ENCODE peak calls at places on chromosomes 1 and 21, in ten cellular contexts. One of them, this sample, is unnamed.
A peak's percentile ranks its signal among the peaks of the same experiment; 100 is the strongest.

GRCh38 chr1:226428348-226429050 is 20.6 kb upstream of the PARP1 start:
- DNase-seq in PC-3: no peak
- DNase-seq in tibial nerve: no peak
- DNase-seq in endothelial cell: no peak
- DNase-seq in choroid plexus epithelial cell: no peak
- DNase-seq in bronchial epithelial cell: no peak
- DNase-seq in kidney epithelial cell: no peak
- DNase-seq in GM23338: no peak
- DNase-seq in neural progenitor cell: no peak
- DNase-seq in AG04450: no peak
- DNase-seq in this sample: no peak

GRCh38 chr1:227795732-227796131 is 19.7 kb upstream of the PRSS38 start:
- DNase-seq in neural progenitor cell: no peak
- DNase-seq in kidney epithelial cell: no peak
- DNase-seq in bronchial epithelial cell: no peak
- DNase-seq in AG04450: no peak
- DNase-seq in endothelial cell: no peak
- DNase-seq in choroid plexus epithelial cell: no peak
- DNase-seq in tibial nerve: no peak
- DNase-seq in PC-3: no peak
- DNase-seq in GM23338: no peak
- DNase-seq in this sample: no peak

GRCh38 chr1:197250616-197251015 is 17.4 kb upstream of the CRB1 start:
- DNase-seq in PC-3: no peak
- DNase-seq in tibial nerve: no peak
- DNase-seq in neural progenitor cell: no peak
- DNase-seq in AG04450: no peak
- DNase-seq in GM23338: peak; percentile 7
- DNase-seq in bronchial epithelial cell: no peak
- DNase-seq in choroid plexus epithelial cell: no peak
- DNase-seq in endothelial cell: no peak
- DNase-seq in kidney epithelial cell: no peak
- DNase-seq in this sample: no peak

GRCh38 chr1:160097196-160097910 is 1.1 kb downstream of the IGSF8 start:
- DNase-seq in endothelial cell: no peak
- DNase-seq in bronchial epithelial cell: no peak
- DNase-seq in AG04450: no peak
- DNase-seq in tibial nerve: no peak
- DNase-seq in choroid plexus epithelial cell: no peak
- DNase-seq in GM23338: no peak
- DNase-seq in kidney epithelial cell: no peak
- DNase-seq in neural progenitor cell: no peak
- DNase-seq in PC-3: no peak
- DNase-seq in this sample: no peak

GRCh38 chr1:66316464-66317155 is 217.3 kb upstream of the SGIP1 start:
- DNase-seq in PC-3: no peak
- DNase-seq in endothelial cell: no peak
- DNase-seq in GM23338: no peak
- DNase-seq in tibial nerve: no peak
- DNase-seq in choroid plexus epithelial cell: peak; percentile 59
- DNase-seq in AG04450: no peak
- DNase-seq in bronchial epithelial cell: no peak
- DNase-seq in neural progenitor cell: no peak
- DNase-seq in kidney epithelial cell: no peak
- DNase-seq in this sample: no peak

GRCh38 chr1:167997037-167997575 is 60.2 kb upstream of the MPC2 start:
- DNase-seq in choroid plexus epithelial cell: no peak
- DNase-seq in neural progenitor cell: no peak
- DNase-seq in PC-3: peak; percentile 53
- DNase-seq in GM23338: no peak
- DNase-seq in bronchial epithelial cell: no peak
- DNase-seq in endothelial cell: no peak
- DNase-seq in tibial nerve: no peak
- DNase-seq in kidney epithelial cell: no peak
- DNase-seq in AG04450: no peak
- DNase-seq in this sample: no peak

GRCh38 chr1:149843302-149844041 is 55.9 kb upstream of the BOLA1 start:
- DNase-seq in tibial nerve: no peak
- DNase-seq in kidney epithelial cell: no peak
- DNase-seq in GM23338: peak; percentile 2
- DNase-seq in choroid plexus epithelial cell: peak; percentile 19
- DNase-seq in neural progenitor cell: peak; percentile 31
- DNase-seq in AG04450: no peak
- DNase-seq in bronchial epithelial cell: peak; percentile 21
- DNase-seq in endothelial cell: no peak
- DNase-seq in PC-3: peak; percentile 11
- DNase-seq in this sample: peak; percentile 30

GRCh38 chr1:218617986-218618385 is 272.9 kb downstream of the TGFB2 start:
- DNase-seq in kidney epithelial cell: no peak
- DNase-seq in endothelial cell: no peak
- DNase-seq in PC-3: no peak
- DNase-seq in GM23338: no peak
- DNase-seq in bronchial epithelial cell: peak; percentile 80
- DNase-seq in neural progenitor cell: no peak
- DNase-seq in tibial nerve: no peak
- DNase-seq in AG04450: no peak
- DNase-seq in choroid plexus epithelial cell: no peak
- DNase-seq in this sample: peak; percentile 57

GRCh38 chr1:177329871-177330270 is 159.1 kb downstream of the BRINP2 start:
- DNase-seq in PC-3: no peak
- DNase-seq in kidney epithelial cell: no peak
- DNase-seq in choroid plexus epithelial cell: no peak
- DNase-seq in neural progenitor cell: no peak
- DNase-seq in AG04450: no peak
- DNase-seq in tibial nerve: no peak
- DNase-seq in bronchial epithelial cell: no peak
- DNase-seq in endothelial cell: no peak
- DNase-seq in GM23338: no peak
- DNase-seq in this sample: no peak

GRCh38 chr1:48610628-48611542 is 138.9 kb upstream of the SPATA6 start:
- DNase-seq in bronchial epithelial cell: no peak
- DNase-seq in kidney epithelial cell: no peak
- DNase-seq in tibial nerve: no peak
- DNase-seq in choroid plexus epithelial cell: no peak
- DNase-seq in endothelial cell: no peak
- DNase-seq in neural progenitor cell: peak; percentile 9
- DNase-seq in PC-3: no peak
- DNase-seq in AG04450: no peak
- DNase-seq in GM23338: no peak
- DNase-seq in this sample: no peak

GRCh38 chr1:202156590-202156989 is 3.8 kb downstream of the PTPN7 start:
- DNase-seq in choroid plexus epithelial cell: no peak
- DNase-seq in PC-3: no peak
- DNase-seq in tibial nerve: no peak
- DNase-seq in neural progenitor cell: no peak
- DNase-seq in endothelial cell: no peak
- DNase-seq in bronchial epithelial cell: no peak
- DNase-seq in AG04450: no peak
- DNase-seq in GM23338: no peak
- DNase-seq in kidney epithelial cell: no peak
- DNase-seq in this sample: no peak

GRCh38 chr1:112263464-112263863 is 132.6 kb upstream of the CTTNBP2NL start:
- DNase-seq in kidney epithelial cell: no peak
- DNase-seq in choroid plexus epithelial cell: peak; percentile 40
- DNase-seq in tibial nerve: no peak
- DNase-seq in GM23338: no peak
- DNase-seq in AG04450: no peak
- DNase-seq in endothelial cell: no peak
- DNase-seq in neural progenitor cell: no peak
- DNase-seq in PC-3: peak; percentile 46
- DNase-seq in bronchial epithelial cell: peak; percentile 48
- DNase-seq in this sample: peak; percentile 5

GRCh38 chr1:97423397-97423796 is 497.4 kb downstream of the DPYD start:
- DNase-seq in PC-3: no peak
- DNase-seq in AG04450: no peak
- DNase-seq in endothelial cell: no peak
- DNase-seq in kidney epithelial cell: no peak
- DNase-seq in tibial nerve: no peak
- DNase-seq in choroid plexus epithelial cell: no peak
- DNase-seq in bronchial epithelial cell: no peak
- DNase-seq in GM23338: no peak
- DNase-seq in neural progenitor cell: peak; percentile 54
- DNase-seq in this sample: no peak

GRCh38 chr21:40204956-40205355 is 337.7 kb downstream of the PCP4 start:
- DNase-seq in tibial nerve: no peak
- DNase-seq in PC-3: no peak
- DNase-seq in GM23338: no peak
- DNase-seq in endothelial cell: no peak
- DNase-seq in neural progenitor cell: peak; percentile 3
- DNase-seq in AG04450: no peak
- DNase-seq in choroid plexus epithelial cell: no peak
- DNase-seq in bronchial epithelial cell: no peak
- DNase-seq in kidney epithelial cell: no peak
- DNase-seq in this sample: no peak

GRCh38 chr1:158329807-158330206 is 1.5 kb downstream of the CD1B start:
- DNase-seq in tibial nerve: no peak
- DNase-seq in endothelial cell: no peak
- DNase-seq in kidney epithelial cell: no peak
- DNase-seq in PC-3: peak; percentile 28
- DNase-seq in bronchial epithelial cell: peak; percentile 17
- DNase-seq in choroid plexus epithelial cell: peak; percentile 1
- DNase-seq in neural progenitor cell: peak; percentile 5
- DNase-seq in AG04450: no peak
- DNase-seq in GM23338: peak; percentile 36
- DNase-seq in this sample: peak; percentile 49
- TF ChIP-seq CTCF in tibial nerve: no peak
- TF ChIP-seq CTCF in endothelial cell: no peak
- TF ChIP-seq CTCF in kidney epithelial cell: peak; percentile 29
- TF ChIP-seq CTCF in PC-3: peak; percentile 58
- TF ChIP-seq CTCF in bronchial epithelial cell: peak; percentile 28
- TF ChIP-seq CTCF in choroid plexus epithelial cell: peak; percentile 7
- TF ChIP-seq CTCF in neural progenitor cell: peak; percentile 30
- TF ChIP-seq CTCF in AG04450: no peak
- TF ChIP-seq CTCF in GM23338: peak; percentile 72
- TF ChIP-seq CTCF in this sample: no peak

GRCh38 chr1:25431495-25432363 is 1.0 kb downstream of the MACO1 start:
- DNase-seq in choroid plexus epithelial cell: no peak
- DNase-seq in kidney epithelial cell: no peak
- DNase-seq in PC-3: peak; percentile 19
- DNase-seq in endothelial cell: no peak
- DNase-seq in GM23338: no peak
- DNase-seq in tibial nerve: no peak
- DNase-seq in bronchial epithelial cell: no peak
- DNase-seq in AG04450: no peak
- DNase-seq in neural progenitor cell: peak; percentile 10
- DNase-seq in this sample: no peak

GRCh38 chr1:25428475-25429166 is 2.1 kb upstream of the MACO1 start:
- DNase-seq in bronchial epithelial cell: no peak
- DNase-seq in GM23338: no peak
- DNase-seq in kidney epithelial cell: no peak
- DNase-seq in tibial nerve: no peak
- DNase-seq in AG04450: no peak
- DNase-seq in neural progenitor cell: no peak
- DNase-seq in endothelial cell: no peak
- DNase-seq in choroid plexus epithelial cell: no peak
- DNase-seq in PC-3: no peak
- DNase-seq in this sample: no peak

GRCh38 chr1:25432364-25432719 is 1.6 kb downstream of the MACO1 start:
- DNase-seq in endothelial cell: no peak
- DNase-seq in GM23338: no peak
- DNase-seq in bronchial epithelial cell: no peak
- DNase-seq in AG04450: no peak
- DNase-seq in tibial nerve: no peak
- DNase-seq in neural progenitor cell: no peak
- DNase-seq in choroid plexus epithelial cell: no peak
- DNase-seq in PC-3: no peak
- DNase-seq in kidney epithelial cell: no peak
- DNase-seq in this sample: no peak

GRCh38 chr1:25430666-25431494 is at the start of gene MACO1:
- DNase-seq in choroid plexus epithelial cell: peak; percentile 96
- DNase-seq in endothelial cell: peak; percentile 98
- DNase-seq in neural progenitor cell: peak; percentile 97
- DNase-seq in AG04450: peak; percentile 89
- DNase-seq in kidney epithelial cell: peak; percentile 59
- DNase-seq in tibial nerve: peak; percentile 95
- DNase-seq in PC-3: peak; percentile 97
- DNase-seq in GM23338: peak; percentile 98
- DNase-seq in bronchial epithelial cell: peak; percentile 88
- DNase-seq in this sample: peak; percentile 96

GRCh38 chr1:25430073-25430665 is 528 bp upstream of the MACO1 start:
- DNase-seq in PC-3: peak; percentile 86
- DNase-seq in GM23338: peak; percentile 77
- DNase-seq in endothelial cell: peak; percentile 76
- DNase-seq in neural progenitor cell: peak; percentile 87
- DNase-seq in bronchial epithelial cell: no peak
- DNase-seq in tibial nerve: peak; percentile 63
- DNase-seq in AG04450: peak; percentile 27
- DNase-seq in kidney epithelial cell: no peak
- DNase-seq in choroid plexus epithelial cell: peak; percentile 67
- DNase-seq in this sample: peak; percentile 77
- TF ChIP-seq CTCF in PC-3: no peak
- TF ChIP-seq CTCF in GM23338: no peak
- TF ChIP-seq CTCF in endothelial cell: no peak
- TF ChIP-seq CTCF in neural progenitor cell: no peak
- TF ChIP-seq CTCF in bronchial epithelial cell: no peak
- TF ChIP-seq CTCF in tibial nerve: peak; percentile 7
- TF ChIP-seq CTCF in AG04450: no peak
- TF ChIP-seq CTCF in kidney epithelial cell: no peak
- TF ChIP-seq CTCF in choroid plexus epithelial cell: no peak
- TF ChIP-seq CTCF in this sample: no peak

DNA sequence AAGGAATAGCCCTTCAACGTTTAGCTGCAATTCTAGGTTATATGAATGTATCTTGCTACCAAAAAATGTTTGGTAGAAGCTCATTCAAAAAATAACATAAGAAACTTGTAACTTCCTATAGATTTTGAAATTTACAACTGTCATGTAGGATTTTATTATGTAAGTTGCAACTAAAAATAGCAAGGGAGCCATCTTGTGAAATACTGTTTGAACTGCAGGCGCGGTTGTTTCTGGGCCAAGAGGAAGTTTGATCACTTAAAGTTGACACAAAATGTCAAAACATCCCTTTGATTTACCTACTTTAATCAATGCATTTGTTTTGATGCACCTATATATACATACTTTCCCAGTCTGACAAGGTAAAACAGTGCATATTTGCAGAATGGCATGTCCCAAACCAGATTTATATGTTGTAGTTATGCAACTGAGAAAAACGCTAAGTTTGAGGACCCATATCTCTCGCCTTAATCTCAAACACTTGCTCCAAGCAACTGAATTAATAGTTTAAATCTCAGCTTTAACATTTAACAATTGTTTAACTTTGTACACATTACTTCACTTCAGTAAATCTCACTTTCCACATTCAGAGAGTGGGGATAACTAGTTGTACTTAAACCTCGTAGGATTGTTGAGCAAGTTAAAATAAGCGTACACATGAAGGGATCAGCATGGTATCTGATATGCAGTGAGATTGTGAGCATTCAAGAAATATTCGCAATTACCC is 63.9 kb downstream of the KCNK2 start:
- DNase-seq in choroid plexus epithelial cell: peak; percentile 73
- DNase-seq in AG04450: no peak
- DNase-seq in PC-3: peak; percentile 82
- DNase-seq in endothelial cell: peak; percentile 7
- DNase-seq in tibial nerve: no peak
- DNase-seq in bronchial epithelial cell: peak; percentile 55
- DNase-seq in GM23338: peak; percentile 57
- DNase-seq in neural progenitor cell: peak; percentile 35
- DNase-seq in kidney epithelial cell: peak; percentile 5
- DNase-seq in this sample: peak; percentile 77
- TF ChIP-seq CTCF in choroid plexus epithelial cell: peak; percentile 77
- TF ChIP-seq CTCF in AG04450: peak; percentile 66
- TF ChIP-seq CTCF in PC-3: peak; percentile 98
- TF ChIP-seq CTCF in endothelial cell: no peak
- TF ChIP-seq CTCF in tibial nerve: peak; percentile 11
- TF ChIP-seq CTCF in bronchial epithelial cell: peak; percentile 58
- TF ChIP-seq CTCF in GM23338: peak; percentile 61
- TF ChIP-seq CTCF in neural progenitor cell: peak; percentile 70
- TF ChIP-seq CTCF in kidney epithelial cell: peak; percentile 55
- TF ChIP-seq CTCF in this sample: peak; percentile 98

GRCh38 chr1:10152709-10153284 is 57.6 kb upstream of the KIF1B start:
- DNase-seq in kidney epithelial cell: no peak
- DNase-seq in tibial nerve: no peak
- DNase-seq in AG04450: peak; percentile 16
- DNase-seq in GM23338: peak; percentile 76
- DNase-seq in endothelial cell: peak; percentile 66
- DNase-seq in bronchial epithelial cell: peak; percentile 42
- DNase-seq in neural progenitor cell: peak; percentile 58
- DNase-seq in PC-3: peak; percentile 60
- DNase-seq in choroid plexus epithelial cell: peak; percentile 73
- DNase-seq in this sample: peak; percentile 61
- TF ChIP-seq CTCF in kidney epithelial cell: peak; percentile 77
- TF ChIP-seq CTCF in tibial nerve: peak; percentile 49
- TF ChIP-seq CTCF in AG04450: peak; percentile 74
- TF ChIP-seq CTCF in GM23338: peak; percentile 82
- TF ChIP-seq CTCF in endothelial cell: peak; percentile 77
- TF ChIP-seq CTCF in bronchial epithelial cell: peak; percentile 75
- TF ChIP-seq CTCF in neural progenitor cell: peak; percentile 76
- TF ChIP-seq CTCF in PC-3: peak; percentile 76
- TF ChIP-seq CTCF in choroid plexus epithelial cell: peak; percentile 90
- TF ChIP-seq CTCF in this sample: peak; percentile 64